ENCODE peak calls at places on chromosomes 5 and 9, in four cellular contexts. A is CD4-positive, CD25-positive, alpha-beta regulatory T cell; H is lower lobe of right lung; X is H7. O is an unnamed sample.

GRCh38 chr5:143319437-143320302 is 83.8 kb downstream of the NR3C1 start:
- DNase-seq in A (no peak), H (no peak), X (no peak), O (no peak)

GRCh38 chr5:141525659-141526058 is 36.8 kb downstream of the PCDHGC5 start:
- DNase-seq in A (no peak), H (no peak), X (no peak), O (no peak)

GRCh38 chr5:87195104-87195581 is 72.5 kb upstream of the RASA1 start:
- DNase-seq in A (no peak), H (no peak), X (no peak), O (peak; percentile 24)

GRCh38 chr5:6488021-6488420 is 39.4 kb downstream of the UBE2QL1 start:
- DNase-seq in A (no peak), H (no peak), X (no peak), O (no peak)

GRCh38 chr9:120928015-120928719 is 1.6 kb upstream of the TRAF1 start:
- DNase-seq in A (peak; percentile 60), H (peak; percentile 69), X (peak; percentile 84), O (no peak)

GRCh38 chr9:549425-549997 is 292.0 kb upstream of the DMRT1 start:
- DNase-seq in A (no peak), H (no peak), X (no peak), O (no peak)

GRCh38 chr9:35538361-35539234 is 48.7 kb downstream of the RUSC2 start:
- DNase-seq in A (no peak), H (peak; percentile 81), X (peak; percentile 77), O (no peak)

GRCh38 chr5:138274189-138274853 is at the start of gene GFRA3:
- DNase-seq in A (no peak), H (no peak), X (peak; percentile 88), O (peak; percentile 5)

GRCh38 chr9:63859475-63860215 is 1425.4 kb downstream of the FOXD4L5 start:
- DNase-seq in A (peak; percentile 44), H (peak; percentile 57), X (no peak), O (no peak)

GRCh38 chr5:113052041-113052795 is 75.6 kb downstream of the DCP2 start:
- DNase-seq in A (no peak), H (no peak), X (no peak), O (peak; percentile 44)

GRCh38 chr9:32589083-32589713 is 16.2 kb upstream of the NDUFB6 start:
- DNase-seq in A (no peak), H (no peak), X (peak; percentile 48), O (no peak)

GRCh38 chr5:981466-981865 is 27.1 kb upstream of the NKD2 start:
- DNase-seq in A (no peak), H (no peak), X (peak; percentile 74), O (no peak)

GRCh38 chr5:149264432-149265069 is 7.1 kb upstream of the AFAP1L1 start:
- DNase-seq in A (peak; percentile 37), H (no peak), X (peak; percentile 87), O (no peak)

GRCh38 chr9:127805620-127806019 is 2.9 kb downstream of the FPGS start:
- DNase-seq in A (no peak), H (peak; percentile 52), X (peak; percentile 91), O (no peak)

GRCh38 chr5:103624748-103625147 is 62.2 kb upstream of the NUDT12 start:
- DNase-seq in A (no peak), H (no peak), X (no peak), O (peak; percentile 26)

GRCh38 chr9:127311239-127311741 is 46.7 kb downstream of the GARNL3 start:
- DNase-seq in A (no peak), H (no peak), X (peak; percentile 70), O (peak; percentile 56)

GRCh38 chr5:158819095-158819494 is 280.6 kb downstream of the EBF1 start:
- DNase-seq in A (no peak), H (no peak), X (no peak), O (no peak)

GRCh38 chr5:57953830-57954229 is 471.2 kb upstream of the ACTBL2 start:
- DNase-seq in A (no peak), H (no peak), X (no peak), O (no peak)

GRCh38 chr5:137563301-137563645 is 64.1 kb upstream of the SPOCK1 start:
- DNase-seq in A (no peak), H (no peak), X (no peak), O (no peak)

GRCh38 chr9:125631391-125632085 is 75.5 kb downstream of the MAPKAP1 start:
- DNase-seq in A (no peak), H (no peak), X (peak; percentile 64), O (no peak)

GRCh38 chr5:172602712-172603289 is 38.3 kb upstream of the NEURL1B start:
- DNase-seq in A (no peak), H (no peak), X (no peak), O (no peak)

GRCh38 chr9:112061152-112061740 is 113.9 kb downstream of the SUSD1 start:
- DNase-seq in A (no peak), H (peak; percentile 69), X (peak; percentile 16), O (peak; percentile 90)

GRCh38 chr5:102539598-102539997 is 40.8 kb upstream of the SLCO6A1 start:
- DNase-seq in A (no peak), H (no peak), X (no peak), O (no peak)

GRCh38 chr9:7115606-7116005 is 357.8 kb downstream of the KDM4C start:
- DNase-seq in A (no peak), H (no peak), X (no peak), O (no peak)

GRCh38 chr9:21833090-21833801 is 30.8 kb downstream of the MTAP start:
- DNase-seq in A (no peak), H (no peak), X (no peak), O (peak; percentile 93)

GRCh38 chr9:137030006-137030405 is 1.9 kb downstream of the FUT7 start:
- DNase-seq in A (no peak), H (no peak), X (no peak), O (no peak)

GRCh38 chr9:87516222-87516930 is 18.7 kb downstream of the DAPK1 start:
- DNase-seq in A (no peak), H (peak; percentile 83), X (no peak), O (no peak)

GRCh38 chr5:73318308-73318719 is 130.3 kb downstream of the FOXD1 start:
- DNase-seq in A (no peak), H (no peak), X (no peak), O (no peak)

GRCh38 chr5:131745594-131746175 is 51.1 kb downstream of the FNIP1 start:
- DNase-seq in A (no peak), H (no peak), X (no peak), O (no peak)

GRCh38 chr9:129283290-129283691 is 105.2 kb upstream of the IER5L start:
- DNase-seq in A (no peak), H (peak; percentile 43), X (no peak), O (no peak)

GRCh38 chr5:122019936-122020590 is 58.0 kb downstream of the LOX start:
- DNase-seq in A (no peak), H (no peak), X (no peak), O (no peak)

DNA sequence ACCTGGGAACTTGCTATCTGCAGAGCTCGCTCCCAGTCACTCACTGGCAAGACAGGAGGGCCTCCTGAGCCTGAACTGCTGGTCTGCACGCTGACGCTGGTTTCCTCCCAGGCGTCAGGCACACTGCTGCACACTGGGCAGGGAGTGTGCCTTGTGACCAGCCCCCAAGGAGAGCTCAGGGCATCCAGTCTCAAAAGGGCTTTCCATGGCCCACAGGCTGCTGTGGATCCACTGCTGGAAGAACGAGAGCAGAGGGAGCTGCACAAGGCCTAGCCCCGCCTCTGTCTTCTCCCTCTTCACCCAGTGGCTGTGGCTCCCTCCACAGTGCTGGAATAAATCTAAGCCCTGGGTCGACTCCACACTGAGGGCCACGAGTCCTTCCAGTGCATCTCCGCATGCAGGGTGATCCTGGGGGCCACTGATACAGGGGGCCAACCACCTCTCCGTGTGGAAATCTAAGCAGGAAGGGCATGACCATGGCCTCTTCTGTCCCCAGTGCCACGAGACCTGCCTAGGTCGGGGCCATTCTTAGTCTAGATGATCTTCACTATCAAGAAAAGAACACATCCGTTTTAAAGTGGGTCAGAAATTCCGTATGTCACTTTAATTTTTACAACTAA is 93.6 kb downstream of the CAMSAP1 start:
- DNase-seq in A (no peak), H (no peak), X (no peak), O (no peak)
- H3K4me3 ChIP-seq in A (no peak overlapping the region), H (no peak overlapping the region), X (no peak overlapping the region), O (no peak overlapping the region)

GRCh38 chr5:2582106-2582505 is 169.4 kb downstream of the IRX2 start:
- DNase-seq in A (no peak), H (no peak), X (no peak), O (no peak)
- H3K4me3 ChIP-seq in A (no peak overlapping the region), H (no peak overlapping the region), X (no peak overlapping the region), O (no peak overlapping the region)

DNA sequence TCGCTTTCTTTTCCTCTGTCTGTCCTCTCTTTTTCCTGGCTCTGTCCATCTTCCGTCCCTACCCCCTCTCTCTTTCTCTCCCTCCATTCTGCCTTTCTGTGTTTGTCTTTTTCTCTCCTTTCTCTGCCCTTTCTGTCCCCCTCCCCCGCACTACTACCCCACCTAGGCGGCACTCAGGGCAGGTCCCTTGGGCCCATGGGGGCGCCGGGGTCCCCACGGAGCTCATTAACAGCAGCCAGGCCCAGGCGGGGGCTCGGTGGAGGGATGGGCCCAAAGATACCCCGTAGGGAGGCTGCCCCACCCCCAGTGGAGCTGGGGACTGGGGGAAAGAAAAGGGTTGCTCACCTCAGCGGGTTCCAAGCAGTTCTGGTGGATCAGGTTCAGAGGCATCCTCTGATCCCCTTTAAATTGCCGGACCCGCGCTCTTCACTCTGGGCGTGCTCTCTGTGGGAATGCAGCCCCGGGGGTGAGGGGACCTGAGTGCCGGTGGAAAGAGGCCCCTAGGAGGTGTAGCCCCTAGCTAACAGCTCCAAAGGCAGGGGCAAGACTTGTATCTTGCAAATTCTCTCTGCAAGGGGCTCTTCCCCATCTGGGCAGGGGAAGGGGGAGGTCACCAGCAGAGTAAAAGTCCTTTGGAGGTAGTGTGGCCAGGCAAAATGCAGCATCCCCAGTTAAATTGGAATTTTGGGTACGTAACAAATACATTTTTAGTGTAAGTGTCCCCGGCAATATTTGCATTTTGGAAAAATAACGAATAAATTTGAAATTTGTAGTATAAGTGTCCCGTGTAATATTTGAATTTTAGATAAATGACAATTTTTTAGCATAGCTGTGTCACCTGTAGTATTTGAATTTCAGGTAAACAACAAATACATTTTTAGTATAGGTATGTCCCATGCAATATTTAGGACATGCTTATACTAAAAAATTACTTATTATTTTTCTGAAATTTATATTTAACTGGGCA is 7.4 kb downstream of the LHX2 start:
- DNase-seq in A (no peak), H (no peak), X (peak; percentile 87), O (no peak)
- H3K4me3 ChIP-seq in A (no peak overlapping the region), H (no peak overlapping the region), X (peak overlapping the region; percentile 32), O (no peak overlapping the region)

DNA sequence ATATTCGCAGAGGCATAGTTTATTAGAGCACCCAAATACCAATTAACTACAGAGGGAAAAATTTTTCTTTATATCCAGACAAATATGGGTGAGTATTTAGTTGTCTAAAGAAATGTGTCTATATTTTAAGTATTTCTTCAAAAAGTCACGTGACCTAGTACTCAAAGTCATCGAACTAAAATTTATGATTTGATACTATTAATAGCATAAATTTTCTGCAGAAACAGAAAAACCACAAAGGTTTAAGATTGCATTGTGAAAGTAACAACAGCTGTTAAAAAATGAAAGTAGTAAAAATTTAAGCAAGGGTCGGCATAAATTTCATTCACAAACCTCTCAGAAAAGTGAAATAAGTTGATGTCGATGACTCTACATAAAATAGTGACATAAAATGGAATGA is 323.9 kb upstream of the RORB start:
- DNase-seq in A (no peak), H (no peak), X (no peak), O (no peak)
- H3K4me3 ChIP-seq in A (no peak overlapping the region), H (no peak overlapping the region), X (no peak overlapping the region), O (no peak overlapping the region)

O was measured in MG63.